ENCODE peak calls at places on chromosomes 5 and 9, in seven cellular contexts. One of them, this sample, is unnamed. For H3K4me1, the result is how much of the 10 kb centered on the place peaks cover.

GRCh38 chr9:107620801-107621200 is 131.2 kb upstream of the KLF4 start:
- DNase-seq in thoracic aorta: no peak
- DNase-seq in heart left ventricle: no peak
- DNase-seq in cardiac muscle cell: no peak
- DNase-seq in CD8-positive, alpha-beta T cell: no peak
- DNase-seq in psoas muscle: no peak
- DNase-seq in stomach: no peak
- DNase-seq in this sample: peak

GRCh38 chr5:50763356-50763755 is 96.9 kb downstream of the PARP8 start:
- DNase-seq in thoracic aorta: no peak
- DNase-seq in heart left ventricle: no peak
- DNase-seq in cardiac muscle cell: no peak
- DNase-seq in CD8-positive, alpha-beta T cell: no peak
- DNase-seq in psoas muscle: no peak
- DNase-seq in stomach: no peak
- DNase-seq in this sample: no peak

GRCh38 chr9:109027176-109027575 is 13.9 kb upstream of the CTNNAL1 start:
- DNase-seq in thoracic aorta: no peak
- DNase-seq in heart left ventricle: no peak
- DNase-seq in cardiac muscle cell: no peak
- DNase-seq in CD8-positive, alpha-beta T cell: no peak
- DNase-seq in psoas muscle: no peak
- DNase-seq in stomach: no peak
- DNase-seq in this sample: peak

GRCh38 chr9:132638240-132638639 is 31.5 kb downstream of the DDX31 start:
- DNase-seq in thoracic aorta: no peak
- DNase-seq in heart left ventricle: no peak
- DNase-seq in cardiac muscle cell: no peak
- DNase-seq in CD8-positive, alpha-beta T cell: no peak
- DNase-seq in psoas muscle: no peak
- DNase-seq in stomach: no peak
- DNase-seq in this sample: no peak

GRCh38 chr5:140131967-140132409 is 6.3 kb downstream of the IGIP start:
- DNase-seq in thoracic aorta: no peak
- DNase-seq in heart left ventricle: no peak
- DNase-seq in cardiac muscle cell: no peak
- DNase-seq in CD8-positive, alpha-beta T cell: no peak
- DNase-seq in psoas muscle: peak
- DNase-seq in stomach: peak
- DNase-seq in this sample: peak

GRCh38 chr9:104795857-104796256 is 31.9 kb downstream of the NIPSNAP3B start:
- DNase-seq in thoracic aorta: no peak
- DNase-seq in heart left ventricle: no peak
- DNase-seq in cardiac muscle cell: no peak
- DNase-seq in CD8-positive, alpha-beta T cell: no peak
- DNase-seq in psoas muscle: no peak
- DNase-seq in stomach: no peak
- DNase-seq in this sample: no peak

GRCh38 chr5:140018920-140019644 is 24.0 kb downstream of the NRG2 start:
- DNase-seq in thoracic aorta: no peak
- DNase-seq in heart left ventricle: peak
- DNase-seq in cardiac muscle cell: no peak
- DNase-seq in CD8-positive, alpha-beta T cell: no peak
- DNase-seq in psoas muscle: no peak
- DNase-seq in stomach: no peak
- DNase-seq in this sample: no peak

GRCh38 chr5:176438959-176439757 is 9.0 kb upstream of the FAF2 start:
- DNase-seq in thoracic aorta: no peak
- DNase-seq in heart left ventricle: no peak
- DNase-seq in cardiac muscle cell: no peak
- DNase-seq in CD8-positive, alpha-beta T cell: no peak
- DNase-seq in psoas muscle: no peak
- DNase-seq in stomach: no peak
- DNase-seq in this sample: no peak

GRCh38 chr5:66793049-66793448 is 196.9 kb downstream of the MAST4 start:
- DNase-seq in thoracic aorta: no peak
- DNase-seq in heart left ventricle: no peak
- DNase-seq in cardiac muscle cell: no peak
- DNase-seq in CD8-positive, alpha-beta T cell: no peak
- DNase-seq in psoas muscle: no peak
- DNase-seq in stomach: no peak
- DNase-seq in this sample: no peak

GRCh38 chr5:44740655-44741054 is 68.1 kb upstream of the MRPS30 start:
- DNase-seq in thoracic aorta: no peak
- DNase-seq in heart left ventricle: no peak
- DNase-seq in cardiac muscle cell: no peak
- DNase-seq in CD8-positive, alpha-beta T cell: no peak
- DNase-seq in psoas muscle: no peak
- DNase-seq in stomach: no peak
- DNase-seq in this sample: no peak

GRCh38 chr5:66864240-66864884 is 268.2 kb downstream of the MAST4 start:
- DNase-seq in thoracic aorta: no peak
- DNase-seq in heart left ventricle: no peak
- DNase-seq in cardiac muscle cell: no peak
- DNase-seq in CD8-positive, alpha-beta T cell: no peak
- DNase-seq in psoas muscle: no peak
- DNase-seq in stomach: no peak
- DNase-seq in this sample: no peak

GRCh38 chr5:178492278-178492677 is 97.9 kb downstream of the COL23A1 start:
- DNase-seq in thoracic aorta: no peak
- DNase-seq in heart left ventricle: no peak
- DNase-seq in cardiac muscle cell: no peak
- DNase-seq in CD8-positive, alpha-beta T cell: no peak
- DNase-seq in psoas muscle: no peak
- DNase-seq in stomach: no peak
- DNase-seq in this sample: no peak

GRCh38 chr9:98708103-98708932 is 417 bp downstream of the GABBR2 start:
- DNase-seq in thoracic aorta: no peak
- DNase-seq in heart left ventricle: no peak
- DNase-seq in cardiac muscle cell: no peak
- DNase-seq in CD8-positive, alpha-beta T cell: no peak
- DNase-seq in psoas muscle: no peak
- DNase-seq in stomach: no peak
- DNase-seq in this sample: no peak

GRCh38 chr9:75239176-75239575 is 150.9 kb downstream of the OSTF1 start:
- DNase-seq in thoracic aorta: no peak
- DNase-seq in heart left ventricle: no peak
- DNase-seq in cardiac muscle cell: no peak
- DNase-seq in CD8-positive, alpha-beta T cell: no peak
- DNase-seq in psoas muscle: no peak
- DNase-seq in stomach: peak
- DNase-seq in this sample: no peak

GRCh38 chr5:13276143-13276542 is 668.3 kb downstream of the DNAH5 start:
- DNase-seq in thoracic aorta: no peak
- DNase-seq in heart left ventricle: no peak
- DNase-seq in cardiac muscle cell: no peak
- DNase-seq in CD8-positive, alpha-beta T cell: no peak
- DNase-seq in psoas muscle: no peak
- DNase-seq in stomach: no peak
- DNase-seq in this sample: no peak

GRCh38 chr5:165039748-165040147 is 1534.3 kb downstream of the MAT2B start:
- DNase-seq in thoracic aorta: no peak
- DNase-seq in heart left ventricle: no peak
- DNase-seq in cardiac muscle cell: no peak
- DNase-seq in CD8-positive, alpha-beta T cell: no peak
- DNase-seq in psoas muscle: no peak
- DNase-seq in stomach: no peak
- DNase-seq in this sample: no peak

GRCh38 chr9:87395804-87396458 is 101.7 kb upstream of the DAPK1 start:
- DNase-seq in thoracic aorta: no peak
- DNase-seq in heart left ventricle: no peak
- DNase-seq in cardiac muscle cell: no peak
- DNase-seq in CD8-positive, alpha-beta T cell: no peak
- DNase-seq in psoas muscle: no peak
- DNase-seq in stomach: peak
- DNase-seq in this sample: no peak

GRCh38 chr5:4164167-4164566 is 568.5 kb downstream of the IRX1 start:
- DNase-seq in thoracic aorta: no peak
- DNase-seq in heart left ventricle: no peak
- DNase-seq in cardiac muscle cell: no peak
- DNase-seq in CD8-positive, alpha-beta T cell: no peak
- DNase-seq in psoas muscle: no peak
- DNase-seq in stomach: no peak
- DNase-seq in this sample: no peak

GRCh38 chr9:90770339-90770738 is 31.3 kb upstream of the SYK start:
- DNase-seq in thoracic aorta: no peak
- DNase-seq in heart left ventricle: no peak
- DNase-seq in cardiac muscle cell: no peak
- DNase-seq in CD8-positive, alpha-beta T cell: no peak
- DNase-seq in psoas muscle: no peak
- DNase-seq in stomach: no peak
- DNase-seq in this sample: no peak

GRCh38 chr5:173094012-173094661 is 38.0 kb downstream of the CREBRF start:
- DNase-seq in thoracic aorta: no peak
- DNase-seq in heart left ventricle: no peak
- DNase-seq in cardiac muscle cell: no peak
- DNase-seq in CD8-positive, alpha-beta T cell: no peak
- DNase-seq in psoas muscle: no peak
- DNase-seq in stomach: no peak
- DNase-seq in this sample: no peak

GRCh38 chr9:69379250-69379982 is 54.4 kb downstream of the ENTREP1 start:
- DNase-seq in thoracic aorta: no peak
- DNase-seq in heart left ventricle: no peak
- DNase-seq in cardiac muscle cell: no peak
- DNase-seq in CD8-positive, alpha-beta T cell: no peak
- DNase-seq in psoas muscle: peak
- DNase-seq in stomach: no peak
- DNase-seq in this sample: no peak

GRCh38 chr9:126637002-126637849 is 23.5 kb downstream of the LMX1B start:
- DNase-seq in thoracic aorta: no peak
- DNase-seq in heart left ventricle: no peak
- DNase-seq in cardiac muscle cell: no peak
- DNase-seq in CD8-positive, alpha-beta T cell: peak
- DNase-seq in psoas muscle: no peak
- DNase-seq in stomach: no peak
- DNase-seq in this sample: no peak

GRCh38 chr5:177494356-177495195 is 2.8 kb downstream of the PDLIM7 start:
- DNase-seq in thoracic aorta: peak
- DNase-seq in heart left ventricle: peak
- DNase-seq in cardiac muscle cell: peak
- DNase-seq in CD8-positive, alpha-beta T cell: peak
- DNase-seq in psoas muscle: peak
- DNase-seq in stomach: peak
- DNase-seq in this sample: peak

GRCh38 chr5:38843665-38844064 is 2.1 kb upstream of the OSMR start:
- DNase-seq in thoracic aorta: no peak
- DNase-seq in heart left ventricle: no peak
- DNase-seq in cardiac muscle cell: no peak
- DNase-seq in CD8-positive, alpha-beta T cell: no peak
- DNase-seq in psoas muscle: no peak
- DNase-seq in stomach: no peak
- DNase-seq in this sample: no peak

GRCh38 chr5:174609116-174609515 is 115.3 kb upstream of the MSX2 start:
- DNase-seq in thoracic aorta: no peak
- DNase-seq in heart left ventricle: no peak
- DNase-seq in cardiac muscle cell: no peak
- DNase-seq in CD8-positive, alpha-beta T cell: no peak
- DNase-seq in psoas muscle: no peak
- DNase-seq in stomach: peak
- DNase-seq in this sample: no peak

GRCh38 chr9:135975834-135976233 is 14.7 kb upstream of the UBAC1 start:
- DNase-seq in thoracic aorta: no peak
- DNase-seq in heart left ventricle: no peak
- DNase-seq in cardiac muscle cell: no peak
- DNase-seq in CD8-positive, alpha-beta T cell: no peak
- DNase-seq in psoas muscle: no peak
- DNase-seq in stomach: no peak
- DNase-seq in this sample: peak

GRCh38 chr9:135978650-135979461 is 17.7 kb upstream of the UBAC1 start:
- DNase-seq in thoracic aorta: no peak
- DNase-seq in heart left ventricle: no peak
- DNase-seq in cardiac muscle cell: no peak
- DNase-seq in CD8-positive, alpha-beta T cell: peak
- DNase-seq in psoas muscle: no peak
- DNase-seq in stomach: no peak
- DNase-seq in this sample: peak

GRCh38 chr9:135976944-135977343 is 15.8 kb upstream of the UBAC1 start:
- DNase-seq in thoracic aorta: no peak
- DNase-seq in heart left ventricle: no peak
- DNase-seq in cardiac muscle cell: no peak
- DNase-seq in CD8-positive, alpha-beta T cell: no peak
- DNase-seq in psoas muscle: no peak
- DNase-seq in stomach: no peak
- DNase-seq in this sample: no peak

GRCh38 chr9:135974220-135974573 is 13.0 kb upstream of the UBAC1 start:
- DNase-seq in thoracic aorta: no peak
- DNase-seq in heart left ventricle: no peak
- DNase-seq in cardiac muscle cell: no peak
- DNase-seq in CD8-positive, alpha-beta T cell: no peak
- DNase-seq in psoas muscle: no peak
- DNase-seq in stomach: no peak
- DNase-seq in this sample: no peak

DNA sequence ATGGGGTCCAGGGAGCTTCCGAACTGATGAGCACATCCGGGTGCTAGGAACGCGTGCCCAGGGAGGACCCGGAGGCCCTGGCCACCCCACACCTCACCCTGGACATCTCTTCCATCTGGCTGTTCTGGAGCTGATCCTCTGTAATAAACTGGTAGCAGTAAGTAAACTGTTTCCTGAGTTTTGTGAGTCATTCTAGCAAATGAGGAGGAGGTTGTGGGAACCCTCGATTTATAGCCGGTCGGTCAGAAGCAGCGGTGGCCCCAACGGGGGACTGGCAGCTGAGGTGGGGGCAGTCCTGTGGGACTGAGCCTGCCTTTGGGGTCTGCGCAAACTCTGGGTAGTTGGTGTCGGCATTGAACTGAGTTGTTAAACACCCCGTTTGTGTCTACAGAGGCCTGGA is 15.4 kb upstream of the UBAC1 start:
- DNase-seq in thoracic aorta: no peak
- DNase-seq in heart left ventricle: no peak
- DNase-seq in cardiac muscle cell: no peak
- DNase-seq in CD8-positive, alpha-beta T cell: no peak
- DNase-seq in psoas muscle: no peak
- DNase-seq in stomach: no peak
- DNase-seq in this sample: no peak
- H3K4me1 ChIP-seq in thoracic aorta: under half
- H3K4me1 ChIP-seq in heart left ventricle: under half
- H3K4me1 ChIP-seq in cardiac muscle cell: under half
- H3K4me1 ChIP-seq in CD8-positive, alpha-beta T cell: under half
- H3K4me1 ChIP-seq in psoas muscle: under half
- H3K4me1 ChIP-seq in stomach: under half
- H3K4me1 ChIP-seq in this sample: under half

GRCh38 chr5:36919238-36919637 is 42.7 kb downstream of the NIPBL start:
- DNase-seq in thoracic aorta: no peak
- DNase-seq in heart left ventricle: no peak
- DNase-seq in cardiac muscle cell: no peak
- DNase-seq in CD8-positive, alpha-beta T cell: no peak
- DNase-seq in psoas muscle: no peak
- DNase-seq in stomach: no peak
- DNase-seq in this sample: no peak
- H3K4me1 ChIP-seq in thoracic aorta: under half
- H3K4me1 ChIP-seq in heart left ventricle: under half
- H3K4me1 ChIP-seq in cardiac muscle cell: under half
- H3K4me1 ChIP-seq in CD8-positive, alpha-beta T cell: under half
- H3K4me1 ChIP-seq in psoas muscle: under half
- H3K4me1 ChIP-seq in stomach: half or more
- H3K4me1 ChIP-seq in this sample: under half

GRCh38 chr9:133715295-133715865 is 22.8 kb downstream of the SARDH start:
- DNase-seq in thoracic aorta: no peak
- DNase-seq in heart left ventricle: peak
- DNase-seq in cardiac muscle cell: no peak
- DNase-seq in CD8-positive, alpha-beta T cell: no peak
- DNase-seq in psoas muscle: no peak
- DNase-seq in stomach: no peak
- DNase-seq in this sample: peak
- H3K4me1 ChIP-seq in thoracic aorta: under half
- H3K4me1 ChIP-seq in heart left ventricle: under half
- H3K4me1 ChIP-seq in cardiac muscle cell: under half
- H3K4me1 ChIP-seq in CD8-positive, alpha-beta T cell: under half
- H3K4me1 ChIP-seq in psoas muscle: under half
- H3K4me1 ChIP-seq in stomach: under half
- H3K4me1 ChIP-seq in this sample: under half

GRCh38 chr9:128100581-128100980 is 26.9 kb downstream of the PTGES2 start:
- DNase-seq in thoracic aorta: no peak
- DNase-seq in heart left ventricle: peak
- DNase-seq in cardiac muscle cell: no peak
- DNase-seq in CD8-positive, alpha-beta T cell: no peak
- DNase-seq in psoas muscle: no peak
- DNase-seq in stomach: no peak
- DNase-seq in this sample: peak
- H3K4me1 ChIP-seq in thoracic aorta: under half
- H3K4me1 ChIP-seq in heart left ventricle: half or more
- H3K4me1 ChIP-seq in cardiac muscle cell: under half
- H3K4me1 ChIP-seq in CD8-positive, alpha-beta T cell: half or more
- H3K4me1 ChIP-seq in psoas muscle: half or more
- H3K4me1 ChIP-seq in stomach: half or more
- H3K4me1 ChIP-seq in this sample: under half